ENCODE peak calls at places on chromosome 18, in six cellular contexts. One of them, this sample, is unnamed.

GRCh38 chr18:38174594-38174993 is 609.0 kb upstream of the CELF4 start:
- DNase-seq in fibroblast of mammary gland: no peak
- DNase-seq in skeletal muscle cell: no peak
- DNase-seq in mammary epithelial cell: no peak
- DNase-seq in GM12865: no peak
- DNase-seq in AG04449: no peak
- DNase-seq in this sample: no peak

GRCh38 chr18:44973282-44973681 is 292.6 kb downstream of the SETBP1 start:
- DNase-seq in fibroblast of mammary gland: peak
- DNase-seq in skeletal muscle cell: no peak
- DNase-seq in mammary epithelial cell: no peak
- DNase-seq in GM12865: peak
- DNase-seq in AG04449: no peak
- DNase-seq in this sample: peak

GRCh38 chr18:8937695-8938094 is 164.8 kb upstream of the NDUFV2 start:
- DNase-seq in fibroblast of mammary gland: no peak
- DNase-seq in skeletal muscle cell: no peak
- DNase-seq in mammary epithelial cell: peak
- DNase-seq in GM12865: no peak
- DNase-seq in AG04449: no peak
- DNase-seq in this sample: no peak

GRCh38 chr18:70331456-70332097 is 42.7 kb downstream of the SOCS6 start:
- DNase-seq in fibroblast of mammary gland: no peak
- DNase-seq in skeletal muscle cell: no peak
- DNase-seq in mammary epithelial cell: no peak
- DNase-seq in GM12865: no peak
- DNase-seq in AG04449: no peak
- DNase-seq in this sample: no peak

GRCh38 chr18:29164993-29165599 is 988.2 kb upstream of the CDH2 start:
- DNase-seq in fibroblast of mammary gland: peak
- DNase-seq in skeletal muscle cell: peak
- DNase-seq in mammary epithelial cell: peak
- DNase-seq in GM12865: no peak
- DNase-seq in AG04449: peak
- DNase-seq in this sample: peak

GRCh38 chr18:68837665-68838390 is 39.9 kb downstream of the CCDC102B start:
- DNase-seq in fibroblast of mammary gland: peak
- DNase-seq in skeletal muscle cell: no peak
- DNase-seq in mammary epithelial cell: no peak
- DNase-seq in GM12865: no peak
- DNase-seq in AG04449: no peak
- DNase-seq in this sample: peak

GRCh38 chr18:51211552-51211951 is 14.1 kb upstream of the MEX3C start:
- DNase-seq in fibroblast of mammary gland: peak
- DNase-seq in skeletal muscle cell: no peak
- DNase-seq in mammary epithelial cell: peak
- DNase-seq in GM12865: peak
- DNase-seq in AG04449: no peak
- DNase-seq in this sample: peak

GRCh38 chr18:50674307-50674706 is 114.4 kb downstream of the MAPK4 start:
- DNase-seq in fibroblast of mammary gland: no peak
- DNase-seq in skeletal muscle cell: no peak
- DNase-seq in mammary epithelial cell: no peak
- DNase-seq in GM12865: no peak
- DNase-seq in AG04449: no peak
- DNase-seq in this sample: no peak

GRCh38 chr18:34222025-34222395 is 2.7 kb downstream of the NOL4 start:
- DNase-seq in fibroblast of mammary gland: no peak
- DNase-seq in skeletal muscle cell: no peak
- DNase-seq in mammary epithelial cell: no peak
- DNase-seq in GM12865: peak
- DNase-seq in AG04449: no peak
- DNase-seq in this sample: no peak

GRCh38 chr18:6835345-6835744 is 105.8 kb downstream of the ARHGAP28 start:
- DNase-seq in fibroblast of mammary gland: peak
- DNase-seq in skeletal muscle cell: no peak
- DNase-seq in mammary epithelial cell: no peak
- DNase-seq in GM12865: no peak
- DNase-seq in AG04449: no peak
- DNase-seq in this sample: peak

GRCh38 chr18:52715961-52716360 is 376.0 kb downstream of the DCC start:
- DNase-seq in fibroblast of mammary gland: no peak
- DNase-seq in skeletal muscle cell: no peak
- DNase-seq in mammary epithelial cell: no peak
- DNase-seq in GM12865: no peak
- DNase-seq in AG04449: no peak
- DNase-seq in this sample: no peak

GRCh38 chr18:71784777-71785176 is 759.4 kb downstream of the CBLN2 start:
- DNase-seq in fibroblast of mammary gland: peak
- DNase-seq in skeletal muscle cell: no peak
- DNase-seq in mammary epithelial cell: no peak
- DNase-seq in GM12865: no peak
- DNase-seq in AG04449: no peak
- DNase-seq in this sample: peak

GRCh38 chr18:4450065-4450676 is 4.9 kb downstream of the DLGAP1 start:
- DNase-seq in fibroblast of mammary gland: no peak
- DNase-seq in skeletal muscle cell: no peak
- DNase-seq in mammary epithelial cell: no peak
- DNase-seq in GM12865: peak
- DNase-seq in AG04449: no peak
- DNase-seq in this sample: no peak

GRCh38 chr18:41466436-41467160 is 488.4 kb upstream of the PIK3C3 start:
- DNase-seq in fibroblast of mammary gland: no peak
- DNase-seq in skeletal muscle cell: no peak
- DNase-seq in mammary epithelial cell: no peak
- DNase-seq in GM12865: no peak
- DNase-seq in AG04449: no peak
- DNase-seq in this sample: no peak

GRCh38 chr18:74632088-74632679 is 34.5 kb downstream of the ZNF407 start:
- DNase-seq in fibroblast of mammary gland: no peak
- DNase-seq in skeletal muscle cell: no peak
- DNase-seq in mammary epithelial cell: no peak
- DNase-seq in GM12865: no peak
- DNase-seq in AG04449: no peak
- DNase-seq in this sample: no peak

DNA sequence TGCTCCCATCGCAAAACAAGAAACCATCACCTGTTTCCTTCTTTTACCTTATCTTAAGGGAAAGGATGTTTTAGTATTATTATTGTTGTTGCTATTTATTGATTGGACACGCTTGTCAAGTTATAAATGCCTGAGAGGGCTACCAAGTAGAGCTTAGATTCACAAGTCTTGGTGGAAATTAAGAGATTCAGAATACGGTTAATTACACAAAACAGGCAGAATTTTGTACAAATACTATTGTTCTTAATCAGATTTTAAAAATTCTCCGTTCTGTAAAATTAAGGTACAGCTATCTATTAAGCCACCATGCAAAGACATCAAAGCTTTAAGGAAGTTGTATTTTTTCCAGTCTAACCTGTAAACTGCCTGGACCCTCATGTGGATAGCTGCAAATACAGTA is 1.1 kb upstream of the ZNF521 start:
- DNase-seq in fibroblast of mammary gland: no peak
- DNase-seq in skeletal muscle cell: no peak
- DNase-seq in mammary epithelial cell: no peak
- DNase-seq in GM12865: no peak
- DNase-seq in AG04449: no peak
- DNase-seq in this sample: no peak
- H3K4me3 ChIP-seq in fibroblast of mammary gland: no peak
- H3K4me3 ChIP-seq in skeletal muscle cell: peak
- H3K4me3 ChIP-seq in mammary epithelial cell: no peak
- H3K4me3 ChIP-seq in GM12865: no peak
- H3K4me3 ChIP-seq in AG04449: no peak
- H3K4me3 ChIP-seq in this sample: no peak

DNA sequence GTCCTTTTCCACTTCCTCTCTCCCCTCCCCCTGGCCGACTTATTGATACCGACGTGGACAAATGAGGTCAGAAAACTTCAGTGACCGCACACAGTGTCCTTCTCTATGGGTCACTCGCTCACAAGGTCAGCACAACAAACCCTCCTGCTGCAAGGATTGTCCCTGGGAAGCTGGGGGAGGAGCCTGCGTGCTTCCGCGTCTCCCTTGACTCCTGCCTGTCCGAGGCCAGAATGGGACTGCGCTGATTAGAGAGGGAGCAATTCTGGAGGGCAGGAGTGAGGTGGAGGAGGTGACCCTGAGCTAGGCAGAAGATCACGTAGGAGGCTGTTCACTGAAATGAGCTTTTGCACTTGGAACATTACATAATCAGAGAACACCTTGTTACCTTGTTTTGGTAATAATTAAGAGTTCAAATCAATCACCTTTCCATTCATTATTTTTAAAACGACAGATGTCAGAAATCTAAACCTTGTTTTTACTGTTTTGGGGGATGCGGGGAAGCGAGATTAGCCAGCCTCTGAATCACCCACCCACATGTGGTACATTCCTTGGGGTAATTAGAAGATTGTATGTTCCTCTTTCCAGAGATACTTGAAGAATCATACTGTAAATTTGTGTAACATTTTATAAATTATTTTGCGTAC is 70.6 kb downstream of the CTAGE1 start:
- DNase-seq in fibroblast of mammary gland: peak
- DNase-seq in skeletal muscle cell: no peak
- DNase-seq in mammary epithelial cell: no peak
- DNase-seq in GM12865: no peak
- DNase-seq in AG04449: peak
- DNase-seq in this sample: peak
- H3K4me3 ChIP-seq in fibroblast of mammary gland: no peak
- H3K4me3 ChIP-seq in skeletal muscle cell: no peak
- H3K4me3 ChIP-seq in mammary epithelial cell: no peak
- H3K4me3 ChIP-seq in GM12865: no peak
- H3K4me3 ChIP-seq in AG04449: no peak
- H3K4me3 ChIP-seq in this sample: no peak

DNA sequence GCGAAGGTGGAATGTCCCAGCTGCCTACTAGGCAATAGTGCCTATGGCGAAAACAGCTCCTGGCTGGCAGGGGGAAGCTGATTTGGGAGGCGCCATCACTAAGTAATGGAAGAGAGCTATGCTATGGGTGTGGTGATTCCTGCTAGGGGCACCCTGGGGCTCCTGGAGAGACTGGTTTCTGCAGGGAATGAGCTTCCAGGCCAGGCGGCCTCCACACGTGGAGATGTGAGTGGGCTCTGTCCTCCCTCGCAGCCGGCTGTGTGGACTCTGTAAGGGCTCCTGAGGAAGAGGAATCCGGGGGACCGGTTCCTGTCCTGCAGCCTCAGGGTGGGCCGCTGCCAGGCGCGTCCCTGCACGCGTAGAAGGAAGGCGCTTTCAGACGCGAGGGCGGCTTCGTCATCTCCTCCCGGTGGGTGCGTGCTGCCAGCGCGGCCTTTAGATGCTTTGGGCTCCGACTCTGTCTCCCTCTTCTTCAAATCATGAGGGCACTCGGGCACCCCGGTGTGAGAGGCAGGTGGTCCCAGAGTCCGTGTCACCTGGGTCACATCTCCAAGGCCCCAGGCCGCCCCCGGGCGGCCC is 55.5 kb upstream of the ANKRD62 start:
- DNase-seq in fibroblast of mammary gland: peak
- DNase-seq in skeletal muscle cell: no peak
- DNase-seq in mammary epithelial cell: no peak
- DNase-seq in GM12865: no peak
- DNase-seq in AG04449: no peak
- DNase-seq in this sample: peak
- H3K4me3 ChIP-seq in fibroblast of mammary gland: no peak
- H3K4me3 ChIP-seq in skeletal muscle cell: peak
- H3K4me3 ChIP-seq in mammary epithelial cell: no peak
- H3K4me3 ChIP-seq in GM12865: no peak
- H3K4me3 ChIP-seq in AG04449: peak
- H3K4me3 ChIP-seq in this sample: no peak

DNA sequence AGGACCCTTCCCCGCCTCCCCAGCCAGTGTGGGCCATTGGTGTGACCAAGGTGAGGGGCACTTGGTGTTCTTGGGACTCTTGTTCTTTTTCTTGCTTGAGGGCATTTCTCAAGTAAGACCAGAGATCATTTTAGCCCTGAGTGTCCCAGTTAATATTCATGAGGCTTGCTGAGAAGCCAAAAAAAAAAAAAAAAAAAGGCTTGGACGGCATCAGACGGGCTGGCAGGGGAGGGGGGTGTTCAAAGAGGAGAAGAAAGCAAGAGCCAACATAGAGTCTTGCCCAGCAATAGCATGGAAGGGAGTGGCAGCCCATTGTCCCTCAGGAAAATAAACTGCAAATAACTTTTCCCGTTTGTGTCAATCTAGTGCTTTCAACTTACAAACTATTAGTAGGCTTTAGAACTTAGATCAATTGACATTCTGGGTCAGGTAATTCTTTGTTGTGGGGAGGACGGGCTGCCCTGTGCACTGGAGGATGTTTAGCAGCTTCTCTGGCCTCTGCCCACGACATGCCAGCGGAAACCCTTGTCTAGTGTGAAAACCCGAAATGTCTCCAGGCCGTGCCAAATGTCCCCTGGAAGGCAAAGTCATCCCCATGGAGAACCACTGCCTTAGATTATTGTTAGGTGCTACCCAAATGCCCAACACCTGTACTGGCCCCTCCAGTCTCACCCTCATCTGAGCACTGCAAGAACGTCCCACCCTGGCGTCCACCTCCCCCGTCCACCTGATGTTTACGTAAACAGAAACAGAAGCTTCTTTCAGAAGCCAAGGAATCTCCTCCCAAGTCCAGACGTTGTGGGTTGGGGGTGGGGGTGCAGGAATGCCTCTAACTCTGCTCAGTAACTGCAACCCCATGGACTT is 163.4 kb downstream of the BCL2 start:
- DNase-seq in fibroblast of mammary gland: no peak
- DNase-seq in skeletal muscle cell: no peak
- DNase-seq in mammary epithelial cell: no peak
- DNase-seq in GM12865: peak
- DNase-seq in AG04449: no peak
- DNase-seq in this sample: no peak
- H3K4me3 ChIP-seq in fibroblast of mammary gland: no peak
- H3K4me3 ChIP-seq in skeletal muscle cell: no peak
- H3K4me3 ChIP-seq in mammary epithelial cell: no peak
- H3K4me3 ChIP-seq in GM12865: peak
- H3K4me3 ChIP-seq in AG04449: no peak
- H3K4me3 ChIP-seq in this sample: no peak

GRCh38 chr18:57427429-57428181 is 7.6 kb upstream of the ONECUT2 start:
- DNase-seq in fibroblast of mammary gland: no peak
- DNase-seq in skeletal muscle cell: no peak
- DNase-seq in mammary epithelial cell: no peak
- DNase-seq in GM12865: no peak
- DNase-seq in AG04449: no peak
- DNase-seq in this sample: no peak
- H3K4me3 ChIP-seq in fibroblast of mammary gland: no peak
- H3K4me3 ChIP-seq in skeletal muscle cell: no peak
- H3K4me3 ChIP-seq in mammary epithelial cell: no peak
- H3K4me3 ChIP-seq in GM12865: no peak
- H3K4me3 ChIP-seq in AG04449: no peak
- H3K4me3 ChIP-seq in this sample: no peak

GRCh38 chr18:22136395-22136794 is 33.0 kb upstream of the GATA6 start:
- DNase-seq in fibroblast of mammary gland: peak
- DNase-seq in skeletal muscle cell: peak
- DNase-seq in mammary epithelial cell: peak
- DNase-seq in GM12865: no peak
- DNase-seq in AG04449: no peak
- DNase-seq in this sample: peak
- H3K4me3 ChIP-seq in fibroblast of mammary gland: no peak
- H3K4me3 ChIP-seq in skeletal muscle cell: no peak
- H3K4me3 ChIP-seq in mammary epithelial cell: no peak
- H3K4me3 ChIP-seq in GM12865: no peak
- H3K4me3 ChIP-seq in AG04449: no peak
- H3K4me3 ChIP-seq in this sample: no peak